ENCODE peak calls at places on chromosome 12, in four cellular contexts. I is IMR-90, L is stomach, D is uterus. O is an unnamed sample.

GRCh38 chr12:48110691-48111315 is 4.9 kb upstream of the SENP1 start:
- DNase-seq in D (no peak), I (no peak), L (no peak), O (no peak)

GRCh38 chr12:77888611-77889010 is 57.9 kb downstream of the NAV3 start:
- DNase-seq in I (peak; percentile 75), D (no peak), L (no peak), O (no peak)

GRCh38 chr12:108121353-108121752 is 7.7 kb upstream of the WSCD2 start:
- DNase-seq in L (no peak), I (no peak), D (no peak), O (no peak)

GRCh38 chr12:122072031-122072970 is 6.3 kb upstream of the MLXIP start:
- DNase-seq in L (peak; percentile 38), I (peak; percentile 95), D (peak; percentile 91), O (no peak)

GRCh38 chr12:124592050-124592449 is 24.6 kb upstream of the NCOR2 start:
- DNase-seq in I (peak; percentile 73), L (no peak), D (no peak), O (no peak)

GRCh38 chr12:100576311-100577036 is 3.0 kb downstream of the GAS2L3 start:
- DNase-seq in D (no peak), L (no peak), I (peak; percentile 95), O (no peak)

GRCh38 chr12:82805812-82806497 is 119.2 kb downstream of the TMTC2 start:
- DNase-seq in L (no peak), D (no peak), I (peak; percentile 1), O (no peak)

GRCh38 chr12:88566430-88566829 is 13.8 kb downstream of the KITLG start:
- DNase-seq in I (no peak), L (peak; percentile 44), D (no peak), O (peak; percentile 50)

GRCh38 chr12:3207858-3208257 is 130.7 kb downstream of the TSPAN9 start:
- DNase-seq in D (no peak), L (no peak), I (no peak), O (no peak)

GRCh38 chr12:30643366-30643765 is 52.3 kb downstream of the IPO8 start:
- DNase-seq in D (no peak), L (no peak), I (peak; percentile 21), O (no peak)

GRCh38 chr12:113852695-113853490 is 113.2 kb downstream of the RBM19 start:
- DNase-seq in D (no peak), L (no peak), I (no peak), O (no peak)

GRCh38 chr12:93483151-93483807 is 16.0 kb downstream of the MRPL42 start:
- DNase-seq in L (no peak), D (no peak), I (peak; percentile 19), O (no peak)

GRCh38 chr12:63918788-63919300 is 74.3 kb downstream of the SRGAP1 start:
- DNase-seq in D (no peak), L (no peak), I (peak; percentile 99), O (no peak)

GRCh38 chr12:11812558-11813421 is 163.3 kb downstream of the ETV6 start:
- DNase-seq in L (no peak), D (no peak), I (peak; percentile 27), O (peak; percentile 50)

GRCh38 chr12:110699591-110700445 is 10.9 kb upstream of the HVCN1 start:
- DNase-seq in I (no peak), L (no peak), D (no peak), O (no peak)

GRCh38 chr12:12210983-12211382 is 55.9 kb downstream of the LRP6 start:
- DNase-seq in D (no peak), I (no peak), L (no peak), O (no peak)

GRCh38 chr12:85733984-85734383 is 102.2 kb downstream of the RASSF9 start:
- DNase-seq in D (no peak), I (no peak), L (no peak), O (no peak)

GRCh38 chr12:114316076-114316475 is 89.9 kb downstream of the TBX5 start:
- DNase-seq in D (no peak), L (no peak), I (peak; percentile 84), O (no peak)

GRCh38 chr12:68977909-68978610 is 45.1 kb upstream of the CPM start:
- DNase-seq in D (no peak), L (no peak), I (no peak), O (no peak)

GRCh38 chr12:104699489-104700194 is 242.9 kb downstream of the CHST11 start:
- DNase-seq in I (peak; percentile 13), L (no peak), D (no peak), O (no peak)

GRCh38 chr12:117486840-117487659 is 125.6 kb upstream of the NOS1 start:
- DNase-seq in D (no peak), L (peak; percentile 49), I (no peak), O (no peak)

GRCh38 chr12:5076761-5077160 is 33.1 kb downstream of the KCNA5 start:
- DNase-seq in D (no peak), L (no peak), I (no peak), O (no peak)

GRCh38 chr12:20946732-20947131 is 136.2 kb downstream of the SLCO1B3 start:
- DNase-seq in D (no peak), I (no peak), L (no peak), O (no peak)

GRCh38 chr12:30599631-30600030 is 96.0 kb downstream of the IPO8 start:
- DNase-seq in L (no peak), D (no peak), I (peak; percentile 39), O (no peak)

GRCh38 chr12:113720629-113721028 is 245.5 kb downstream of the RBM19 start:
- DNase-seq in D (no peak), L (no peak), I (no peak), O (no peak)

GRCh38 chr12:72673853-72674252 is 401.7 kb downstream of the TRHDE start:
- DNase-seq in D (no peak), L (no peak), I (no peak), O (no peak)

GRCh38 chr12:116222358-116222757 is 55.1 kb downstream of the MED13L start:
- DNase-seq in I (peak; percentile 94), L (peak; percentile 82), D (peak; percentile 93), O (peak; percentile 42)

GRCh38 chr12:129520736-129521135 is 383.1 kb downstream of the TMEM132D start:
- DNase-seq in I (no peak), L (no peak), D (no peak), O (no peak)

GRCh38 chr12:54301428-54302045 is 722 bp upstream of the NFE2 start:
- DNase-seq in L (no peak), D (no peak), I (no peak), O (no peak)

GRCh38 chr12:34392741-34393085 is 370.4 kb downstream of the ALG10 start:
- DNase-seq in D (no peak), L (peak; percentile 22), I (no peak), O (no peak)

GRCh38 chr12:34393086-34393820 is 371.0 kb downstream of the ALG10 start:
- DNase-seq in L (peak; percentile 14), D (no peak), I (no peak), O (no peak)

GRCh38 chr12:34390846-34391700 is 368.8 kb downstream of the ALG10 start:
- DNase-seq in D (no peak), I (no peak), L (no peak), O (no peak)

GRCh38 chr12:34390171-34390841 is 368.0 kb downstream of the ALG10 start:
- DNase-seq in D (no peak), L (no peak), I (no peak), O (no peak)

GRCh38 chr12:34391771-34392581 is 369.7 kb downstream of the ALG10 start:
- DNase-seq in L (peak; percentile 11), D (no peak), I (no peak), O (no peak)
- H3K9me3 ChIP-seq in L (peaks cover 100% of the 10 kb centered on the region), D (no peaks in the 10 kb centered on the region), I (peaks cover 54% of the 10 kb centered on the region), O (peaks cover 11% of the 10 kb centered on the region)

GRCh38 chr12:75812341-75813018 is 219.1 kb downstream of the PHLDA1 start:
- DNase-seq in I (peak; percentile 88), L (no peak), D (peak; percentile 20), O (no peak)
- H3K4me3 ChIP-seq in I (peak overlapping the region; percentile 13), L (no peak overlapping the region), D (no peak overlapping the region), O (no peak overlapping the region)

GRCh38 chr12:95218852-95219171 is 1.2 kb downstream of the VEZT start:
- DNase-seq in D (no peak), I (no peak), L (no peak), O (peak; percentile 42)

GRCh38 chr12:95215925-95216324 is 1.3 kb downstream of the FGD6 start:
- DNase-seq in I (peak; percentile 75), L (no peak), D (no peak), O (no peak)

GRCh38 chr12:95218164-95218851 is 701 bp downstream of the VEZT start:
- DNase-seq in L (no peak), D (peak; percentile 87), I (peak; percentile 58), O (peak; percentile 82)

GRCh38 chr12:95216704-95217376 is 427 bp downstream of the FGD6 start:
- DNase-seq in D (no peak), I (no peak), L (no peak), O (no peak)

DNA sequence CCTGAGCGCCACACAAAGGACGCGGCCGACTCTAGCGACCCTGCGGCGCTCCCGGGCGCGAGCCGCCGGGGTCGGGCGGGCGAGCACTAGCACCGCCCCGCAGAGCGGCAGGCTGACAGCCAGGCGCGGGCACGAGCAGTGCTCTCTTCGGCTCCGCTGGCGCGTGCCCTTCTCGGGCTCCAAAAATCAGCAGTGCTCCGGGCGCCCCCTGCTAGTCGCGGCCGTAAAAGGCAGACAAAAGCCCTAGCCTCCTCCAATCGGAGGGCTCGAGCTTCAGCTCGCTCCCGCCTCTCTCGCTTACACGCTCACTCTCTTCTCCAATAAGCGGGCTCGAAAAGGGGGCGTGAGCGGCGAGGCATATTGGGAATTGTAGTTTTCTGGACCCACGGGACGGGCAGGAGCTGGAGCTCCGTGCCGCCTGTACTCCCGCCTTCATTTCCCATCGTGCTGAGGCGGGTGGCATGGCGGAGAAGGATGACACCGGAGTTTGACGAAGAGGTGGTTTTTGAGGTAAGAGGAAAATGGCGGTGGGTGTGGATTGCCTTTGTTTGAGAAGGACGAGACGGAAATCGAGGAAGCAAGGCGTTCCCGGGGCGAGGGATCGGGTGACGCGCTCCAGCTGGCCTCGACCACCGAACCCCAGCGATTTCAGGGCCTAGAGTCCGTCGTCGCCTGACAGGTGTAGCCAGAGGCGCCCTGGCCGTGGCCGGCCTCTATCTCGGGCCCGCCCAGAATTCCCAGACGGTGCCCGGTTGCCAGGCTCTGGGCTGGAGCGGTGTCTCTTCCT is at the start of the genes FGD6 and VEZT:
- DNase-seq in L (peak; percentile 99), I (peak; percentile 99), D (peak; percentile 99), O (peak; percentile 99)
- TF ChIP-seq POLR2A in L (no peak), I (peak; percentile 76), D (peak; percentile 87), O (peak; percentile 79)

GRCh38 chr12:70154087-70154486 is 89.1 kb upstream of the CNOT2 start:
- DNase-seq in D (no peak), I (no peak), L (no peak), O (no peak)
- H3K9me3 ChIP-seq in D (no peaks in the 10 kb centered on the region), I (peaks cover 2% of the 10 kb centered on the region), L (peaks cover 44% of the 10 kb centered on the region), O (peaks cover 17% of the 10 kb centered on the region)

O was measured in transverse colon.